ENCODE peak calls at places on chromosomes 2 and 18, in ten cellular contexts. One of them, this sample, is unnamed. For H3K4me1, the result is how much of the 10 kb centered on the place peaks cover.

GRCh38 chr2:39436592-39437521 is at the start of gene MAP4K3:
- DNase-seq in endothelial cell of umbilical vein: peak
- DNase-seq in effector memory CD4-positive, alpha-beta T cell: peak
- DNase-seq in pancreas: peak
- DNase-seq in neural progenitor cell: peak
- DNase-seq in right cardiac atrium: peak
- DNase-seq in lung: peak
- DNase-seq in cardiac muscle cell: peak
- DNase-seq in GM23248: peak
- DNase-seq in aorta: peak
- DNase-seq in this sample: peak

GRCh38 chr2:85999131-85999831 is 106.4 kb downstream of the POLR1A start:
- DNase-seq in neural progenitor cell: no peak
- DNase-seq in right cardiac atrium: peak
- DNase-seq in lung: no peak
- DNase-seq in GM23248: peak
- DNase-seq in cardiac muscle cell: peak
- DNase-seq in effector memory CD4-positive, alpha-beta T cell: no peak
- DNase-seq in pancreas: no peak
- DNase-seq in endothelial cell of umbilical vein: peak
- DNase-seq in aorta: peak
- DNase-seq in this sample: no peak

GRCh38 chr18:21215480-21215879 is 26.6 kb upstream of the GREB1L start:
- DNase-seq in pancreas: no peak
- DNase-seq in neural progenitor cell: peak
- DNase-seq in right cardiac atrium: no peak
- DNase-seq in GM23248: no peak
- DNase-seq in cardiac muscle cell: no peak
- DNase-seq in effector memory CD4-positive, alpha-beta T cell: no peak
- DNase-seq in aorta: no peak
- DNase-seq in lung: no peak
- DNase-seq in endothelial cell of umbilical vein: no peak
- DNase-seq in this sample: no peak

GRCh38 chr2:221235941-221236340 is 336.2 kb downstream of the EPHA4 start:
- DNase-seq in pancreas: no peak
- DNase-seq in lung: no peak
- DNase-seq in GM23248: no peak
- DNase-seq in aorta: no peak
- DNase-seq in right cardiac atrium: no peak
- DNase-seq in endothelial cell of umbilical vein: peak
- DNase-seq in effector memory CD4-positive, alpha-beta T cell: no peak
- DNase-seq in neural progenitor cell: no peak
- DNase-seq in cardiac muscle cell: no peak
- DNase-seq in this sample: no peak

GRCh38 chr2:172270278-172271079 is 156.9 kb upstream of the ITGA6 start:
- DNase-seq in lung: no peak
- DNase-seq in effector memory CD4-positive, alpha-beta T cell: no peak
- DNase-seq in cardiac muscle cell: no peak
- DNase-seq in GM23248: no peak
- DNase-seq in aorta: no peak
- DNase-seq in endothelial cell of umbilical vein: no peak
- DNase-seq in neural progenitor cell: peak
- DNase-seq in pancreas: peak
- DNase-seq in right cardiac atrium: no peak
- DNase-seq in this sample: no peak

GRCh38 chr18:59938686-59939085 is 38.9 kb downstream of the PMAIP1 start:
- DNase-seq in GM23248: no peak
- DNase-seq in neural progenitor cell: no peak
- DNase-seq in cardiac muscle cell: no peak
- DNase-seq in endothelial cell of umbilical vein: no peak
- DNase-seq in pancreas: no peak
- DNase-seq in aorta: no peak
- DNase-seq in right cardiac atrium: no peak
- DNase-seq in lung: no peak
- DNase-seq in effector memory CD4-positive, alpha-beta T cell: no peak
- DNase-seq in this sample: no peak

GRCh38 chr2:151771599-151772358 is 37.5 kb upstream of the NEB start:
- DNase-seq in pancreas: no peak
- DNase-seq in GM23248: peak
- DNase-seq in effector memory CD4-positive, alpha-beta T cell: no peak
- DNase-seq in right cardiac atrium: peak
- DNase-seq in neural progenitor cell: no peak
- DNase-seq in endothelial cell of umbilical vein: no peak
- DNase-seq in cardiac muscle cell: peak
- DNase-seq in lung: peak
- DNase-seq in aorta: no peak
- DNase-seq in this sample: no peak

GRCh38 chr2:171957061-171957460 is 34.8 kb downstream of the HAT1 start:
- DNase-seq in pancreas: no peak
- DNase-seq in lung: no peak
- DNase-seq in GM23248: peak
- DNase-seq in cardiac muscle cell: peak
- DNase-seq in right cardiac atrium: no peak
- DNase-seq in endothelial cell of umbilical vein: no peak
- DNase-seq in effector memory CD4-positive, alpha-beta T cell: no peak
- DNase-seq in aorta: no peak
- DNase-seq in neural progenitor cell: peak
- DNase-seq in this sample: no peak

GRCh38 chr2:170455617-170456426 is 259.3 kb upstream of the SP5 start:
- DNase-seq in aorta: no peak
- DNase-seq in endothelial cell of umbilical vein: peak
- DNase-seq in pancreas: no peak
- DNase-seq in cardiac muscle cell: no peak
- DNase-seq in GM23248: no peak
- DNase-seq in neural progenitor cell: no peak
- DNase-seq in right cardiac atrium: no peak
- DNase-seq in lung: no peak
- DNase-seq in effector memory CD4-positive, alpha-beta T cell: no peak
- DNase-seq in this sample: no peak

GRCh38 chr2:69694894-69695849 is 46.8 kb upstream of the ANXA4 start:
- DNase-seq in GM23248: peak
- DNase-seq in pancreas: no peak
- DNase-seq in right cardiac atrium: no peak
- DNase-seq in aorta: no peak
- DNase-seq in effector memory CD4-positive, alpha-beta T cell: no peak
- DNase-seq in neural progenitor cell: no peak
- DNase-seq in endothelial cell of umbilical vein: no peak
- DNase-seq in lung: no peak
- DNase-seq in cardiac muscle cell: peak
- DNase-seq in this sample: no peak

GRCh38 chr2:11872247-11872947 is 126.0 kb downstream of the LPIN1 start:
- DNase-seq in right cardiac atrium: no peak
- DNase-seq in aorta: no peak
- DNase-seq in neural progenitor cell: no peak
- DNase-seq in lung: peak
- DNase-seq in GM23248: no peak
- DNase-seq in endothelial cell of umbilical vein: peak
- DNase-seq in cardiac muscle cell: peak
- DNase-seq in effector memory CD4-positive, alpha-beta T cell: no peak
- DNase-seq in pancreas: no peak
- DNase-seq in this sample: no peak

GRCh38 chr2:69036926-69037325 is 23.9 kb downstream of the ANTXR1 start:
- DNase-seq in cardiac muscle cell: no peak
- DNase-seq in GM23248: peak
- DNase-seq in effector memory CD4-positive, alpha-beta T cell: no peak
- DNase-seq in endothelial cell of umbilical vein: no peak
- DNase-seq in lung: no peak
- DNase-seq in right cardiac atrium: no peak
- DNase-seq in pancreas: no peak
- DNase-seq in neural progenitor cell: no peak
- DNase-seq in aorta: no peak
- DNase-seq in this sample: no peak

GRCh38 chr2:14182227-14182946 is 450.1 kb upstream of the LRATD1 start:
- DNase-seq in right cardiac atrium: peak
- DNase-seq in neural progenitor cell: no peak
- DNase-seq in cardiac muscle cell: no peak
- DNase-seq in pancreas: peak
- DNase-seq in GM23248: no peak
- DNase-seq in aorta: peak
- DNase-seq in effector memory CD4-positive, alpha-beta T cell: no peak
- DNase-seq in lung: no peak
- DNase-seq in endothelial cell of umbilical vein: no peak
- DNase-seq in this sample: no peak

GRCh38 chr2:109437325-109438090 is 176.3 kb downstream of the SEPTIN10 start:
- DNase-seq in effector memory CD4-positive, alpha-beta T cell: no peak
- DNase-seq in cardiac muscle cell: no peak
- DNase-seq in pancreas: no peak
- DNase-seq in neural progenitor cell: no peak
- DNase-seq in aorta: peak
- DNase-seq in endothelial cell of umbilical vein: no peak
- DNase-seq in right cardiac atrium: no peak
- DNase-seq in lung: no peak
- DNase-seq in GM23248: no peak
- DNase-seq in this sample: no peak

GRCh38 chr2:167133614-167134013 is 245.3 kb downstream of the XIRP2 start:
- DNase-seq in lung: no peak
- DNase-seq in cardiac muscle cell: no peak
- DNase-seq in right cardiac atrium: no peak
- DNase-seq in GM23248: no peak
- DNase-seq in aorta: no peak
- DNase-seq in pancreas: no peak
- DNase-seq in endothelial cell of umbilical vein: no peak
- DNase-seq in neural progenitor cell: no peak
- DNase-seq in effector memory CD4-positive, alpha-beta T cell: no peak
- DNase-seq in this sample: no peak

GRCh38 chr2:167134381-167135072 is 246.2 kb downstream of the XIRP2 start:
- DNase-seq in right cardiac atrium: no peak
- DNase-seq in neural progenitor cell: no peak
- DNase-seq in GM23248: peak
- DNase-seq in effector memory CD4-positive, alpha-beta T cell: no peak
- DNase-seq in pancreas: no peak
- DNase-seq in aorta: no peak
- DNase-seq in lung: no peak
- DNase-seq in endothelial cell of umbilical vein: peak
- DNase-seq in cardiac muscle cell: peak
- DNase-seq in this sample: no peak

GRCh38 chr2:167132906-167133555 is 244.8 kb downstream of the XIRP2 start:
- DNase-seq in right cardiac atrium: no peak
- DNase-seq in pancreas: no peak
- DNase-seq in neural progenitor cell: peak
- DNase-seq in lung: no peak
- DNase-seq in endothelial cell of umbilical vein: no peak
- DNase-seq in aorta: no peak
- DNase-seq in GM23248: no peak
- DNase-seq in effector memory CD4-positive, alpha-beta T cell: no peak
- DNase-seq in cardiac muscle cell: no peak
- DNase-seq in this sample: no peak

GRCh38 chr2:167136876-167137579 is 248.7 kb downstream of the XIRP2 start:
- DNase-seq in pancreas: no peak
- DNase-seq in lung: no peak
- DNase-seq in effector memory CD4-positive, alpha-beta T cell: no peak
- DNase-seq in endothelial cell of umbilical vein: no peak
- DNase-seq in cardiac muscle cell: no peak
- DNase-seq in GM23248: no peak
- DNase-seq in aorta: no peak
- DNase-seq in neural progenitor cell: no peak
- DNase-seq in right cardiac atrium: no peak
- DNase-seq in this sample: no peak

GRCh38 chr2:167135691-167136090 is 247.4 kb downstream of the XIRP2 start:
- DNase-seq in GM23248: no peak
- DNase-seq in lung: no peak
- DNase-seq in cardiac muscle cell: peak
- DNase-seq in right cardiac atrium: no peak
- DNase-seq in endothelial cell of umbilical vein: peak
- DNase-seq in neural progenitor cell: no peak
- DNase-seq in pancreas: no peak
- DNase-seq in aorta: no peak
- DNase-seq in effector memory CD4-positive, alpha-beta T cell: no peak
- DNase-seq in this sample: no peak
- H3K4me1 ChIP-seq in GM23248: under half
- H3K4me1 ChIP-seq in lung: under half
- H3K4me1 ChIP-seq in cardiac muscle cell: under half
- H3K4me1 ChIP-seq in right cardiac atrium: under half
- H3K4me1 ChIP-seq in endothelial cell of umbilical vein: under half
- H3K4me1 ChIP-seq in neural progenitor cell: under half
- H3K4me1 ChIP-seq in pancreas: under half
- H3K4me1 ChIP-seq in aorta: under half
- H3K4me1 ChIP-seq in effector memory CD4-positive, alpha-beta T cell: under half
- H3K4me1 ChIP-seq in this sample: under half

DNA sequence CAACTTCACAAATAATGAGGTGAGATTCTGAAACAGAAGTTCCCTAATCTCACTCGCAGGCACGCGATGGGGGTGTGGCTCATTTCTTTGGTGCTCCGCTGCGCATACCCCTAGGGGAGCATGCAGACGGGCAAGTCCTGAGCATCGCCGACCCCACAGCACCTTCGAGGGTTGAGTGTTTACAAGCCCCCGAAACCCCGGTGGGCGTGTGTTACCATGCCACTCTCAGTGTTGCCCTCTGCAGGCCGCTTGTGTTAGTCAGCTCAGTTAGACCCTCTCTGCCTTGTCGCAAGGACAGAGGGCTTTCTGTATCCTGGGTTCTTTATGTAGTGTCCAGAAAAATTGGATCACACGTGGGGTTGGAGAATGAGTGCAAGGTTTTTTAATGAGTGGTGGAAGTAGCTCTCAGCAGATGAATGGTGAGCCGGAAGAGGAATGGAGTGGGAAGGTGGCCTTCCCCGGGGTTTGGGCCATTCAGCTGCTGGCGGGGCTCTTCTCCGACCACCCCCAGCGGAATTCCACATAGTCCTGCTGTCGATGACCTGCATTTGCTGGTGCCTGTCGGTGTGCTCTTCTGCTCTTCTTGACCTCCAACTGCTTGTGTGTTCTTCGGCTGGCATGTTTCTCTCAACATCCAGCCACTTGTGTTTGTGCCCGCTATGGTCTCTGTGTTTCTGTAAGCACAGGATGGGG is 191.3 kb downstream of the RPRM start:
- DNase-seq in endothelial cell of umbilical vein: no peak
- DNase-seq in aorta: no peak
- DNase-seq in lung: no peak
- DNase-seq in neural progenitor cell: peak
- DNase-seq in right cardiac atrium: no peak
- DNase-seq in GM23248: no peak
- DNase-seq in pancreas: no peak
- DNase-seq in effector memory CD4-positive, alpha-beta T cell: no peak
- DNase-seq in cardiac muscle cell: peak
- DNase-seq in this sample: peak
- H3K4me3 ChIP-seq in endothelial cell of umbilical vein: no peak
- H3K4me3 ChIP-seq in aorta: no peak
- H3K4me3 ChIP-seq in lung: no peak
- H3K4me3 ChIP-seq in neural progenitor cell: peak
- H3K4me3 ChIP-seq in right cardiac atrium: no peak
- H3K4me3 ChIP-seq in GM23248: no peak
- H3K4me3 ChIP-seq in pancreas: no peak
- H3K4me3 ChIP-seq in effector memory CD4-positive, alpha-beta T cell: no peak
- H3K4me3 ChIP-seq in cardiac muscle cell: no peak
- H3K4me3 ChIP-seq in this sample: peak

GRCh38 chr2:144629937-144630336 is 110.0 kb upstream of the ZEB2 start:
- DNase-seq in right cardiac atrium: no peak
- DNase-seq in effector memory CD4-positive, alpha-beta T cell: no peak
- DNase-seq in neural progenitor cell: no peak
- DNase-seq in cardiac muscle cell: no peak
- DNase-seq in pancreas: no peak
- DNase-seq in GM23248: peak
- DNase-seq in aorta: no peak
- DNase-seq in endothelial cell of umbilical vein: no peak
- DNase-seq in lung: no peak
- DNase-seq in this sample: no peak
- H3K27ac ChIP-seq in right cardiac atrium: no peak
- H3K27ac ChIP-seq in effector memory CD4-positive, alpha-beta T cell: no peak
- H3K27ac ChIP-seq in neural progenitor cell: no peak
- H3K27ac ChIP-seq in cardiac muscle cell: no peak
- H3K27ac ChIP-seq in pancreas: no peak
- H3K27ac ChIP-seq in GM23248: no peak
- H3K27ac ChIP-seq in aorta: no peak
- H3K27ac ChIP-seq in endothelial cell of umbilical vein: no peak
- H3K27ac ChIP-seq in lung: no peak
- H3K27ac ChIP-seq in this sample: no peak

GRCh38 chr2:205714058-205714776 is 31.9 kb downstream of the NRP2 start:
- DNase-seq in pancreas: no peak
- DNase-seq in cardiac muscle cell: peak
- DNase-seq in right cardiac atrium: no peak
- DNase-seq in endothelial cell of umbilical vein: no peak
- DNase-seq in effector memory CD4-positive, alpha-beta T cell: no peak
- DNase-seq in aorta: no peak
- DNase-seq in GM23248: no peak
- DNase-seq in neural progenitor cell: no peak
- DNase-seq in lung: no peak
- DNase-seq in this sample: no peak
- H3K4me1 ChIP-seq in pancreas: under half
- H3K4me1 ChIP-seq in cardiac muscle cell: under half
- H3K4me1 ChIP-seq in right cardiac atrium: under half
- H3K4me1 ChIP-seq in endothelial cell of umbilical vein: under half
- H3K4me1 ChIP-seq in effector memory CD4-positive, alpha-beta T cell: under half
- H3K4me1 ChIP-seq in aorta: under half
- H3K4me1 ChIP-seq in GM23248: under half
- H3K4me1 ChIP-seq in neural progenitor cell: half or more
- H3K4me1 ChIP-seq in lung: under half
- H3K4me1 ChIP-seq in this sample: under half

This sample was measured in testis.